ENCODE peak calls at places on chromosome 21, in four cellular contexts. One of them, this sample, is unnamed.
A peak's percentile ranks its signal among the peaks of the same experiment; 100 is the strongest.

GRCh38 chr21:46213620-46214286 is 14.8 kb downstream of the LSS start:
- DNase-seq in activated T-helper 1 cell treated with Interleukin-2 at 50 U/mL for 16 hours: no peak
- DNase-seq in activated T-helper 9 cell treated with anti-CD3 and anti-CD28 coated beads, Interleukin-2, amount 50 U/mL, for 16 hours: no peak
- DNase-seq in ovary: no peak
- DNase-seq in this sample: peak; percentile 5

GRCh38 chr21:43767980-43768867 is 7.9 kb downstream of the CSTB start:
- DNase-seq in activated T-helper 9 cell treated with anti-CD3 and anti-CD28 coated beads, Interleukin-2, amount 50 U/mL, for 16 hours: no peak
- DNase-seq in activated T-helper 1 cell treated with Interleukin-2 at 50 U/mL for 16 hours: no peak
- DNase-seq in ovary: peak; percentile 54
- DNase-seq in this sample: no peak

GRCh38 chr21:32587112-32587511 is 1.8 kb upstream of the TCP10L start:
- DNase-seq in activated T-helper 1 cell treated with Interleukin-2 at 50 U/mL for 16 hours: no peak
- DNase-seq in activated T-helper 9 cell treated with anti-CD3 and anti-CD28 coated beads, Interleukin-2, amount 50 U/mL, for 16 hours: no peak
- DNase-seq in ovary: no peak
- DNase-seq in this sample: no peak

GRCh38 chr21:44947111-44947929 is 7.5 kb downstream of the SLX9 start:
- DNase-seq in activated T-helper 1 cell treated with Interleukin-2 at 50 U/mL for 16 hours: no peak
- DNase-seq in activated T-helper 9 cell treated with anti-CD3 and anti-CD28 coated beads, Interleukin-2, amount 50 U/mL, for 16 hours: no peak
- DNase-seq in ovary: no peak
- DNase-seq in this sample: no peak

GRCh38 chr21:42839271-42840231 is 39.8 kb downstream of the WDR4 start:
- DNase-seq in ovary: peak; percentile 5
- DNase-seq in activated T-helper 9 cell treated with anti-CD3 and anti-CD28 coated beads, Interleukin-2, amount 50 U/mL, for 16 hours: no peak
- DNase-seq in activated T-helper 1 cell treated with Interleukin-2 at 50 U/mL for 16 hours: no peak
- DNase-seq in this sample: no peak

GRCh38 chr21:45019887-45020537 is 54.4 kb upstream of the ADARB1 start:
- DNase-seq in activated T-helper 1 cell treated with Interleukin-2 at 50 U/mL for 16 hours: no peak
- DNase-seq in activated T-helper 9 cell treated with anti-CD3 and anti-CD28 coated beads, Interleukin-2, amount 50 U/mL, for 16 hours: no peak
- DNase-seq in ovary: peak; percentile 5
- DNase-seq in this sample: no peak

GRCh38 chr21:43716376-43717165 is 2.4 kb upstream of the PDXK start:
- DNase-seq in activated T-helper 9 cell treated with anti-CD3 and anti-CD28 coated beads, Interleukin-2, amount 50 U/mL, for 16 hours: no peak
- DNase-seq in activated T-helper 1 cell treated with Interleukin-2 at 50 U/mL for 16 hours: no peak
- DNase-seq in ovary: no peak
- DNase-seq in this sample: peak; percentile 46

GRCh38 chr21:41596241-41596925 is 88.4 kb upstream of the TMPRSS2 start:
- DNase-seq in activated T-helper 9 cell treated with anti-CD3 and anti-CD28 coated beads, Interleukin-2, amount 50 U/mL, for 16 hours: no peak
- DNase-seq in ovary: peak; percentile 2
- DNase-seq in activated T-helper 1 cell treated with Interleukin-2 at 50 U/mL for 16 hours: no peak
- DNase-seq in this sample: no peak

GRCh38 chr21:33019885-33020557 is 5.7 kb upstream of the OLIG2 start:
- DNase-seq in activated T-helper 1 cell treated with Interleukin-2 at 50 U/mL for 16 hours: no peak
- DNase-seq in activated T-helper 9 cell treated with anti-CD3 and anti-CD28 coated beads, Interleukin-2, amount 50 U/mL, for 16 hours: no peak
- DNase-seq in ovary: no peak
- DNase-seq in this sample: no peak

GRCh38 chr21:42009018-42009830 is 936 bp downstream of the ZBTB21 start:
- DNase-seq in ovary: peak; percentile 56
- DNase-seq in activated T-helper 1 cell treated with Interleukin-2 at 50 U/mL for 16 hours: peak; percentile 24
- DNase-seq in activated T-helper 9 cell treated with anti-CD3 and anti-CD28 coated beads, Interleukin-2, amount 50 U/mL, for 16 hours: peak; percentile 44
- DNase-seq in this sample: peak; percentile 55

GRCh38 chr21:45138199-45139002 is 64.0 kb downstream of the ADARB1 start:
- DNase-seq in ovary: no peak
- DNase-seq in activated T-helper 1 cell treated with Interleukin-2 at 50 U/mL for 16 hours: peak; percentile 52
- DNase-seq in activated T-helper 9 cell treated with anti-CD3 and anti-CD28 coated beads, Interleukin-2, amount 50 U/mL, for 16 hours: peak; percentile 59
- DNase-seq in this sample: peak; percentile 54

GRCh38 chr21:25898671-25899070 is 163.9 kb downstream of the GABPA start:
- DNase-seq in activated T-helper 9 cell treated with anti-CD3 and anti-CD28 coated beads, Interleukin-2, amount 50 U/mL, for 16 hours: no peak
- DNase-seq in activated T-helper 1 cell treated with Interleukin-2 at 50 U/mL for 16 hours: no peak
- DNase-seq in ovary: no peak
- DNase-seq in this sample: no peak

GRCh38 chr21:46150491-46151121 is 4.8 kb downstream of the FTCD start:
- DNase-seq in ovary: peak; percentile 10
- DNase-seq in activated T-helper 1 cell treated with Interleukin-2 at 50 U/mL for 16 hours: no peak
- DNase-seq in activated T-helper 9 cell treated with anti-CD3 and anti-CD28 coated beads, Interleukin-2, amount 50 U/mL, for 16 hours: no peak
- DNase-seq in this sample: no peak

GRCh38 chr21:46202592-46203202 is 18.4 kb upstream of the SPATC1L start:
- DNase-seq in activated T-helper 9 cell treated with anti-CD3 and anti-CD28 coated beads, Interleukin-2, amount 50 U/mL, for 16 hours: no peak
- DNase-seq in ovary: no peak
- DNase-seq in activated T-helper 1 cell treated with Interleukin-2 at 50 U/mL for 16 hours: no peak
- DNase-seq in this sample: no peak

GRCh38 chr21:32921632-32922230 is 104.0 kb upstream of the OLIG2 start:
- DNase-seq in activated T-helper 1 cell treated with Interleukin-2 at 50 U/mL for 16 hours: no peak
- DNase-seq in ovary: no peak
- DNase-seq in activated T-helper 9 cell treated with anti-CD3 and anti-CD28 coated beads, Interleukin-2, amount 50 U/mL, for 16 hours: peak; percentile 17
- DNase-seq in this sample: peak; percentile 26

GRCh38 chr21:40846566-40847411 is at the start of gene DSCAM:
- DNase-seq in ovary: no peak
- DNase-seq in activated T-helper 9 cell treated with anti-CD3 and anti-CD28 coated beads, Interleukin-2, amount 50 U/mL, for 16 hours: no peak
- DNase-seq in activated T-helper 1 cell treated with Interleukin-2 at 50 U/mL for 16 hours: no peak
- DNase-seq in this sample: no peak

GRCh38 chr21:13937236-13937635 is 273.5 kb downstream of the LIPI start:
- DNase-seq in activated T-helper 1 cell treated with Interleukin-2 at 50 U/mL for 16 hours: no peak
- DNase-seq in ovary: no peak
- DNase-seq in activated T-helper 9 cell treated with anti-CD3 and anti-CD28 coated beads, Interleukin-2, amount 50 U/mL, for 16 hours: no peak
- DNase-seq in this sample: no peak

GRCh38 chr21:45393021-45393420 is 11.9 kb upstream of the COL18A1 start:
- DNase-seq in ovary: peak; percentile 12
- DNase-seq in activated T-helper 9 cell treated with anti-CD3 and anti-CD28 coated beads, Interleukin-2, amount 50 U/mL, for 16 hours: no peak
- DNase-seq in activated T-helper 1 cell treated with Interleukin-2 at 50 U/mL for 16 hours: no peak
- DNase-seq in this sample: no peak

GRCh38 chr21:40070871-40071270 is 203.6 kb downstream of the PCP4 start:
- DNase-seq in activated T-helper 9 cell treated with anti-CD3 and anti-CD28 coated beads, Interleukin-2, amount 50 U/mL, for 16 hours: no peak
- DNase-seq in ovary: no peak
- DNase-seq in activated T-helper 1 cell treated with Interleukin-2 at 50 U/mL for 16 hours: no peak
- DNase-seq in this sample: no peak

GRCh38 chr21:39788383-39788782 is 43.4 kb downstream of the IGSF5 start:
- DNase-seq in ovary: peak; percentile 75
- DNase-seq in activated T-helper 1 cell treated with Interleukin-2 at 50 U/mL for 16 hours: no peak
- DNase-seq in activated T-helper 9 cell treated with anti-CD3 and anti-CD28 coated beads, Interleukin-2, amount 50 U/mL, for 16 hours: no peak
- DNase-seq in this sample: no peak

GRCh38 chr21:42539931-42540343 is 26.3 kb downstream of the SLC37A1 start:
- DNase-seq in activated T-helper 9 cell treated with anti-CD3 and anti-CD28 coated beads, Interleukin-2, amount 50 U/mL, for 16 hours: no peak
- DNase-seq in ovary: no peak
- DNase-seq in activated T-helper 1 cell treated with Interleukin-2 at 50 U/mL for 16 hours: no peak
- DNase-seq in this sample: no peak

GRCh38 chr21:44952116-44952928 is 12.5 kb downstream of the SLX9 start:
- DNase-seq in ovary: no peak
- DNase-seq in activated T-helper 9 cell treated with anti-CD3 and anti-CD28 coated beads, Interleukin-2, amount 50 U/mL, for 16 hours: no peak
- DNase-seq in activated T-helper 1 cell treated with Interleukin-2 at 50 U/mL for 16 hours: no peak
- DNase-seq in this sample: no peak